ENCODE peak calls at places on chromosomes 11 and 22, in seven cellular contexts. One of them, this sample, is unnamed.

GRCh38 chr11:45058344-45058743 is 88.1 kb upstream of the PRDM11 start:
- DNase-seq in GM12878: no peak
- DNase-seq in H1: no peak
- DNase-seq in HCT116: no peak
- DNase-seq in K562: no peak
- DNase-seq in HepG2: no peak
- DNase-seq in SK-N-SH: no peak
- DNase-seq in this sample: no peak

GRCh38 chr11:120690406-120690805 is 178.9 kb downstream of the GRIK4 start:
- DNase-seq in HepG2: no peak
- DNase-seq in K562: no peak
- DNase-seq in SK-N-SH: no peak
- DNase-seq in HCT116: no peak
- DNase-seq in H1: no peak
- DNase-seq in GM12878: no peak
- DNase-seq in this sample: no peak

GRCh38 chr22:37449281-37449680 is 22.0 kb upstream of the ELFN2 start:
- DNase-seq in H1: no peak
- DNase-seq in GM12878: no peak
- DNase-seq in SK-N-SH: no peak
- DNase-seq in K562: no peak
- DNase-seq in HepG2: no peak
- DNase-seq in HCT116: no peak
- DNase-seq in this sample: no peak

GRCh38 chr22:44625981-44626687 is 75.9 kb upstream of the PRR5 start:
- DNase-seq in SK-N-SH: peak; percentile 88
- DNase-seq in K562: peak; percentile 70
- DNase-seq in HepG2: peak; percentile 51
- DNase-seq in HCT116: peak; percentile 38
- DNase-seq in H1: peak; percentile 93
- DNase-seq in GM12878: peak; percentile 15
- DNase-seq in this sample: no peak

GRCh38 chr11:121654506-121655480 is 202.0 kb upstream of the SORL1-AS1 start:
- DNase-seq in K562: no peak
- DNase-seq in HepG2: peak; percentile 51
- DNase-seq in H1: no peak
- DNase-seq in SK-N-SH: no peak
- DNase-seq in HCT116: no peak
- DNase-seq in GM12878: no peak
- DNase-seq in this sample: no peak

GRCh38 chr11:123255909-123256308 is 60.9 kb upstream of the CLMP start:
- DNase-seq in HCT116: no peak
- DNase-seq in H1: peak; percentile 56
- DNase-seq in SK-N-SH: no peak
- DNase-seq in HepG2: no peak
- DNase-seq in K562: no peak
- DNase-seq in GM12878: no peak
- DNase-seq in this sample: no peak

GRCh38 chr22:45774016-45774670 is 102.5 kb downstream of the ATXN10 start:
- DNase-seq in GM12878: no peak
- DNase-seq in SK-N-SH: no peak
- DNase-seq in K562: no peak
- DNase-seq in HCT116: no peak
- DNase-seq in H1: no peak
- DNase-seq in HepG2: no peak
- DNase-seq in this sample: no peak

GRCh38 chr11:27397619-27398412 is 34.8 kb upstream of the CCDC34 start:
- DNase-seq in K562: peak; percentile 60
- DNase-seq in SK-N-SH: peak; percentile 2
- DNase-seq in GM12878: no peak
- DNase-seq in H1: no peak
- DNase-seq in HCT116: no peak
- DNase-seq in HepG2: no peak
- DNase-seq in this sample: no peak

GRCh38 chr22:35257002-35257320 is 332 bp upstream of the HMGXB4 start:
- DNase-seq in K562: no peak
- DNase-seq in HCT116: no peak
- DNase-seq in SK-N-SH: peak; percentile 14
- DNase-seq in H1: no peak
- DNase-seq in HepG2: no peak
- DNase-seq in GM12878: no peak
- DNase-seq in this sample: no peak

GRCh38 chr22:35257321-35258143 is at the start of gene HMGXB4:
- DNase-seq in SK-N-SH: peak; percentile 96
- DNase-seq in GM12878: peak; percentile 38
- DNase-seq in HCT116: peak; percentile 71
- DNase-seq in H1: peak; percentile 86
- DNase-seq in HepG2: peak; percentile 76
- DNase-seq in K562: peak; percentile 88
- DNase-seq in this sample: peak; percentile 71

GRCh38 chr22:35253946-35254345 is 3.3 kb upstream of the HMGXB4 start:
- DNase-seq in HepG2: no peak
- DNase-seq in SK-N-SH: no peak
- DNase-seq in HCT116: no peak
- DNase-seq in H1: no peak
- DNase-seq in K562: no peak
- DNase-seq in GM12878: no peak
- DNase-seq in this sample: no peak

DNA sequence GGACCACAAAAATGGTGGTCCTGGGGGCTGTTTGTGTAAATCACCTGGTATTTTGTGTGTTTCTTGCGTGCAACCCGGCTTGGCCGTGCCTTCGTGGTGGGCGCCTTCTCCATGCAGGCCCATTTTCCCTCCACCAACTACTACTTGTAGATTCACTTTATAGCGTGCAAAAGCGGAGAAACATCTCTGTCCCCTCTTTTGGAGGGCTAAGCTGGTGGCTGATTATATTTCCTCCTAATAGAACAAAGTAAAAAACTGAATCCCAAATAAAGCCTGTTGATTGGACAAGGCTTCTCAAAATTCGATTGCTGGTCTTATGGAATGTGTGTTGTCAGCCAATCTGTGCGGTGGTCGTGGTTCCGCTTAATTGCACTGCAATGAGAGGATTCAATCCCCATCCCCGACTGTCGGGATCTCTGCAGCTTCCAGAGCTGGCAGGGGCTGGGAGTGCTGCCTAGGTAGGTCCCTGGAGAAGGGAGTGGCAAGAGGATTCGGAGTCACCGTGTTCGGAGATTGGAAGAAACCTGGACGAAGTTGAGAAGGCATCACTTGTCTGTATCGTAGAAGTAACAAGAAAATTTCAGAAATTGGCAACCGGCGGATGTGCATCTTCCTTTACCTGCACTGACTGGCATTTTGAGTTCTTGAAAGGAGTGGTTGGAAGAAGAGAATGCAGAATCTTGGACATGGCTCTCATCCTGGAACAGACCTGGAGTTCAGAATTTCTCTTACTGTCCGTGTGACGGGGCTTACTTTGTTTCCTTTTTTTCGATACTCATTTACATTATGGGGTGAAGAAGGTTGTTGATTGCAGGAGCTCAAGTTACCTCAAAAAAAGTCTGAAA is 1.1 kb downstream of the HMGXB4 start:
- DNase-seq in GM12878: no peak
- DNase-seq in K562: peak; percentile 24
- DNase-seq in H1: peak; percentile 52
- DNase-seq in HCT116: no peak
- DNase-seq in SK-N-SH: peak; percentile 48
- DNase-seq in HepG2: no peak
- DNase-seq in this sample: no peak
- TF ChIP-seq YY1 in GM12878: no peak
- TF ChIP-seq YY1 in K562: no peak
- TF ChIP-seq YY1 in H1: no peak
- TF ChIP-seq YY1 in HCT116: no peak
- TF ChIP-seq YY1 in SK-N-SH: no peak
- TF ChIP-seq YY1 in HepG2: no peak
- TF ChIP-seq YY1 in this sample: no peak

GRCh38 chr11:125494601-125494986 is 1.5 kb downstream of the FEZ1 start:
- DNase-seq in H1: no peak
- DNase-seq in SK-N-SH: no peak
- DNase-seq in GM12878: no peak
- DNase-seq in K562: no peak
- DNase-seq in HepG2: no peak
- DNase-seq in HCT116: no peak
- DNase-seq in this sample: no peak

GRCh38 chr11:125498521-125498920 is 2.5 kb upstream of the FEZ1 start:
- DNase-seq in HCT116: no peak
- DNase-seq in H1: no peak
- DNase-seq in K562: no peak
- DNase-seq in SK-N-SH: no peak
- DNase-seq in GM12878: no peak
- DNase-seq in HepG2: no peak
- DNase-seq in this sample: no peak

GRCh38 chr11:125496465-125496817 is 376 bp upstream of the FEZ1 start:
- DNase-seq in HepG2: no peak
- DNase-seq in GM12878: no peak
- DNase-seq in K562: no peak
- DNase-seq in HCT116: no peak
- DNase-seq in SK-N-SH: no peak
- DNase-seq in H1: no peak
- DNase-seq in this sample: no peak

GRCh38 chr11:125494033-125494364 is 2.1 kb downstream of the FEZ1 start:
- DNase-seq in K562: no peak
- DNase-seq in GM12878: no peak
- DNase-seq in H1: no peak
- DNase-seq in HepG2: no peak
- DNase-seq in HCT116: no peak
- DNase-seq in SK-N-SH: no peak
- DNase-seq in this sample: no peak

DNA sequence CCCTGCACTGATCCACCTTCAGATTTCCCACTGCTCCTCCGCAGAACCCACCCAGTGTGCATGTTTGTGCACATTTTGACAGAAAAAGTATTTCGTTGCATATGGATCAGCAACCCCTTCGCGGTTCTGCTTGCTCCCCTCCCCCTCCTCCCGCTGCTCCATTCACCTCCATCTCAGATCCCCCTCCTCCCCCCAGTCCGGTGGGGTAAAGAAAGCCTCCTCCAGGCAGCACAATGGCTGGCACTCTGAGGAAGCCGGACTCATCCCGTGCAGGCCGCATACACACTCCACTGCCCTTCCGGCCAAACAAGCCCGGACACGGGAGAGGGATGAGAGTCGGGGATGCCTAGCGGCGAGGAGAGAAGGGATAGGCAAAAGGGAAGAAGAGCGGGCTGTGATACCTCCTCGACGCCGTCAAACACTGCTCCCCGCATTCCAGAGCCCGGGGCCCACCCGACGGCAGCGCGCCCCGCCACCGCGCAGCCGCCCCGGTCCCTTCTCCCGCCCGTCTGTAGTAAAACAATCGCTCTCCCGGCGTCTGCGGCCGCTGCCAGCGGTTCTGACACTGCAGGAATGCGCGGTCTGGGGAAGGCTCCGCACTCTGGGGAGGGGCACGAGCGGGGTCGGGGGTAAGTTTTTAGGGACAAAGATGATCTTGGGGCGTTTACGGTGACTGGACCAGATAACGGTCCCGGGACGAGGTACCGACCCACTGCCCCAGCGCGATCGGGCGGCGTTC is 909 bp downstream of the FEZ1 start:
- DNase-seq in H1: peak; percentile 81
- DNase-seq in K562: no peak
- DNase-seq in HepG2: no peak
- DNase-seq in HCT116: no peak
- DNase-seq in GM12878: no peak
- DNase-seq in SK-N-SH: peak; percentile 76
- DNase-seq in this sample: no peak
- H3K9ac ChIP-seq in H1: peak overlapping the region; percentile 58
- H3K9ac ChIP-seq in K562: no peak overlapping the region
- H3K9ac ChIP-seq in HepG2: no peak overlapping the region
- H3K9ac ChIP-seq in HCT116: no peak overlapping the region
- H3K9ac ChIP-seq in GM12878: peak overlapping the region; percentile 64
- H3K9ac ChIP-seq in SK-N-SH: no peak overlapping the region
- H3K9ac ChIP-seq in this sample: peak overlapping the region; percentile 71

GRCh38 chr11:73376803-73377629 is 817 bp downstream of the RELT start:
- DNase-seq in HepG2: peak; percentile 54
- DNase-seq in K562: peak; percentile 85
- DNase-seq in HCT116: peak; percentile 40
- DNase-seq in H1: no peak
- DNase-seq in SK-N-SH: peak; percentile 76
- DNase-seq in GM12878: no peak
- DNase-seq in this sample: peak; percentile 32
- TF ChIP-seq YY1 in HepG2: peak; percentile 57
- TF ChIP-seq YY1 in K562: peak; percentile 40
- TF ChIP-seq YY1 in HCT116: peak; percentile 63
- TF ChIP-seq YY1 in H1: no peak
- TF ChIP-seq YY1 in SK-N-SH: no peak
- TF ChIP-seq YY1 in GM12878: peak; percentile 78
- TF ChIP-seq YY1 in this sample: no peak

DNA sequence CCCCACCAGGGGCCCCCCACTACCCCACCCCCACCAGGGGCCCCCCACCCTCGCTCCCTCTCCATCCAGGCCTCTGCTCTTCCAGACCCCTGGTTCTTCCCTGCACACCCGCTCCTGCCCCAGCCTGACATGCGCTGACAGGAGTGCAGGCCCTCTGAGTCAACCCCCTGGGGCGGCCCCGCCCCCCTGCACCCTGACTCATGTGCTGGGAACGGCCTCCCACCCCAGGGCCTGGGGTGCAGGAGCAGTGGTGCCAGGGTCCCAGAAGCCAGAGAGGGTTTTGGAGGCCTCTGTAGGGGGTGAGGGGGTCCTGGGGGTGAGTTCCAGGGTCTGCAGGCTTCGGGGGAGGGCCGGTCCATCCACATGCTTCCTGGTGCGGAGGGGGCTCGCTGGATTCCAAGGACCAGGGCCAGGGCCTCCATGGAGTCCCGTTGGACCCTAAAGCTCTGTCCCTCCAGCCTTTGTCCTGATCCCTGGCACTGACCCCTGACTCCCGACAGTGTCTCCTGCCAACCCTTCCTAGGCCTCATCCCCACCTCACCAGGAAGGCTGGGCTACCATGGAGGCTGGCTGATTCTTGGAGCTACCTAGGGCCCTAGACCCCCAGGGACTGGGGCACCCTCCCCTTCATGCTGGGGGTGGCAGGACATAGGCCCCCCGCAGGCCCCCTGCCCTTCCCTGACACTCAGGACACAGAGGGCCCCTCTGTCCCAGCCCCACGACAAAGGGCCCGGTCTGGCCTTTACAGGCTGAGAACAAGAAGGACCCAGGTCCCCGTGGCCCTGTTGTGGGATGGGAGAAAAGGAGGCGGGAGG is 583 bp upstream of the PKP3 start:
- DNase-seq in HepG2: peak; percentile 54
- DNase-seq in GM12878: no peak
- DNase-seq in SK-N-SH: no peak
- DNase-seq in H1: no peak
- DNase-seq in K562: peak; percentile 92
- DNase-seq in HCT116: peak; percentile 57
- DNase-seq in this sample: no peak
- H3K9ac ChIP-seq in HepG2: peak overlapping the region; percentile 70
- H3K9ac ChIP-seq in GM12878: no peak overlapping the region
- H3K9ac ChIP-seq in SK-N-SH: peak overlapping the region; percentile 7
- H3K9ac ChIP-seq in H1: no peak overlapping the region
- H3K9ac ChIP-seq in K562: peak overlapping the region; percentile 94
- H3K9ac ChIP-seq in HCT116: peak overlapping the region; percentile 88
- H3K9ac ChIP-seq in this sample: peak overlapping the region; percentile 50

This sample was measured in NT2/D1.